ENCODE peak calls at places on chromosomes 3 and 15, in ten cellular contexts. One of them, this sample, is unnamed.

GRCh38 chr3:125213946-125214542 is 1.5 kb upstream of the SLC12A8 start:
- DNase-seq in neural crest cell: no peak
- DNase-seq in germinal center: no peak
- DNase-seq in H54: no peak
- DNase-seq in NCI-H446: no peak
- DNase-seq in mucosa of gallbladder: no peak
- DNase-seq in lung: no peak
- DNase-seq in B cell: no peak
- DNase-seq in cardiac fibroblast: peak
- DNase-seq in EL: peak
- DNase-seq in this sample: no peak

GRCh38 chr3:12993022-12993622 is 80.1 kb downstream of the IQSEC1 start:
- DNase-seq in neural crest cell: no peak
- DNase-seq in germinal center: no peak
- DNase-seq in H54: no peak
- DNase-seq in NCI-H446: no peak
- DNase-seq in mucosa of gallbladder: no peak
- DNase-seq in lung: no peak
- DNase-seq in B cell: no peak
- DNase-seq in cardiac fibroblast: no peak
- DNase-seq in EL: peak
- DNase-seq in this sample: no peak

GRCh38 chr15:72116680-72117447 is 1.1 kb downstream of the MYO9A start:
- DNase-seq in neural crest cell: peak
- DNase-seq in germinal center: peak
- DNase-seq in H54: no peak
- DNase-seq in NCI-H446: no peak
- DNase-seq in mucosa of gallbladder: peak
- DNase-seq in lung: peak
- DNase-seq in B cell: peak
- DNase-seq in cardiac fibroblast: peak
- DNase-seq in EL: peak
- DNase-seq in this sample: no peak

GRCh38 chr15:85925649-85926237 is 131.0 kb upstream of the KLHL25 start:
- DNase-seq in neural crest cell: no peak
- DNase-seq in germinal center: no peak
- DNase-seq in H54: no peak
- DNase-seq in NCI-H446: no peak
- DNase-seq in mucosa of gallbladder: no peak
- DNase-seq in lung: no peak
- DNase-seq in B cell: no peak
- DNase-seq in cardiac fibroblast: no peak
- DNase-seq in EL: no peak
- DNase-seq in this sample: no peak

GRCh38 chr3:179156775-179157174 is 8.6 kb downstream of the PIK3CA start:
- DNase-seq in neural crest cell: no peak
- DNase-seq in germinal center: no peak
- DNase-seq in H54: no peak
- DNase-seq in NCI-H446: no peak
- DNase-seq in mucosa of gallbladder: no peak
- DNase-seq in lung: no peak
- DNase-seq in B cell: no peak
- DNase-seq in cardiac fibroblast: no peak
- DNase-seq in EL: no peak
- DNase-seq in this sample: no peak

GRCh38 chr3:28138047-28138446 is 103.4 kb upstream of the CMC1 start:
- DNase-seq in neural crest cell: no peak
- DNase-seq in germinal center: no peak
- DNase-seq in H54: no peak
- DNase-seq in NCI-H446: no peak
- DNase-seq in mucosa of gallbladder: no peak
- DNase-seq in lung: no peak
- DNase-seq in B cell: no peak
- DNase-seq in cardiac fibroblast: no peak
- DNase-seq in EL: no peak
- DNase-seq in this sample: no peak

GRCh38 chr3:146589899-146590508 is 15.1 kb downstream of the PLSCR5 start:
- DNase-seq in neural crest cell: peak
- DNase-seq in germinal center: peak
- DNase-seq in H54: no peak
- DNase-seq in NCI-H446: peak
- DNase-seq in mucosa of gallbladder: peak
- DNase-seq in lung: no peak
- DNase-seq in B cell: no peak
- DNase-seq in cardiac fibroblast: peak
- DNase-seq in EL: peak
- DNase-seq in this sample: peak

GRCh38 chr3:10845240-10845761 is 29.3 kb downstream of the SLC6A11 start:
- DNase-seq in neural crest cell: no peak
- DNase-seq in germinal center: no peak
- DNase-seq in H54: no peak
- DNase-seq in NCI-H446: no peak
- DNase-seq in mucosa of gallbladder: no peak
- DNase-seq in lung: peak
- DNase-seq in B cell: no peak
- DNase-seq in cardiac fibroblast: no peak
- DNase-seq in EL: no peak
- DNase-seq in this sample: no peak

GRCh38 chr3:14780927-14781507 is 37.7 kb upstream of the FGD5 start:
- DNase-seq in neural crest cell: peak
- DNase-seq in germinal center: peak
- DNase-seq in H54: peak
- DNase-seq in NCI-H446: no peak
- DNase-seq in mucosa of gallbladder: peak
- DNase-seq in lung: peak
- DNase-seq in B cell: no peak
- DNase-seq in cardiac fibroblast: peak
- DNase-seq in EL: peak
- DNase-seq in this sample: no peak

This sample was measured in NCI-H2081 treated with DMSO at 0.1 percent for 48 hours.